ENCODE peak calls at places on chromosomes 1 and 21, in six cellular contexts. One of them, this sample, is unnamed.

GRCh38 chr1:240876071-240876470 is 264.1 kb upstream of the GREM2 start:
- DNase-seq in H7: no peak
- DNase-seq in progenitor cell of endocrine pancreas: no peak
- DNase-seq in kidney tubule cell: no peak
- DNase-seq in anterior cingulate cortex: no peak
- DNase-seq in epithelial cell of proximal tubule: no peak
- DNase-seq in this sample: no peak

GRCh38 chr21:44990921-44991320 is 51.1 kb downstream of the SLX9 start:
- DNase-seq in H7: no peak
- DNase-seq in progenitor cell of endocrine pancreas: no peak
- DNase-seq in kidney tubule cell: no peak
- DNase-seq in anterior cingulate cortex: no peak
- DNase-seq in epithelial cell of proximal tubule: no peak
- DNase-seq in this sample: no peak

GRCh38 chr1:53368314-53369033 is 40.6 kb upstream of the LRP8 start:
- DNase-seq in H7: peak; percentile 47
- DNase-seq in progenitor cell of endocrine pancreas: no peak
- DNase-seq in kidney tubule cell: no peak
- DNase-seq in anterior cingulate cortex: no peak
- DNase-seq in epithelial cell of proximal tubule: no peak
- DNase-seq in this sample: no peak

GRCh38 chr1:226476657-226477319 is 68.9 kb upstream of the PARP1 start:
- DNase-seq in H7: no peak
- DNase-seq in progenitor cell of endocrine pancreas: no peak
- DNase-seq in kidney tubule cell: no peak
- DNase-seq in anterior cingulate cortex: no peak
- DNase-seq in epithelial cell of proximal tubule: no peak
- DNase-seq in this sample: peak; percentile 15

GRCh38 chr1:156112276-156113137 is 2.0 kb upstream of the LMNA start:
- DNase-seq in H7: no peak
- DNase-seq in progenitor cell of endocrine pancreas: no peak
- DNase-seq in kidney tubule cell: no peak
- DNase-seq in anterior cingulate cortex: no peak
- DNase-seq in epithelial cell of proximal tubule: no peak
- DNase-seq in this sample: no peak

GRCh38 chr1:29784276-29785136 is 548.2 kb downstream of the PTPRU start:
- DNase-seq in H7: no peak
- DNase-seq in progenitor cell of endocrine pancreas: no peak
- DNase-seq in kidney tubule cell: no peak
- DNase-seq in anterior cingulate cortex: no peak
- DNase-seq in epithelial cell of proximal tubule: no peak
- DNase-seq in this sample: no peak

GRCh38 chr1:160366731-160367515 is at the start of gene NHLH1:
- DNase-seq in H7: peak; percentile 91
- DNase-seq in progenitor cell of endocrine pancreas: no peak
- DNase-seq in kidney tubule cell: no peak
- DNase-seq in anterior cingulate cortex: no peak
- DNase-seq in epithelial cell of proximal tubule: no peak
- DNase-seq in this sample: no peak

GRCh38 chr1:3834701-3835100 is 22.3 kb downstream of the CEP104 start:
- DNase-seq in H7: no peak
- DNase-seq in progenitor cell of endocrine pancreas: no peak
- DNase-seq in kidney tubule cell: no peak
- DNase-seq in anterior cingulate cortex: no peak
- DNase-seq in epithelial cell of proximal tubule: no peak
- DNase-seq in this sample: no peak

GRCh38 chr1:117146067-117146466 is 24.5 kb upstream of the TRIM45 start:
- DNase-seq in H7: no peak
- DNase-seq in progenitor cell of endocrine pancreas: no peak
- DNase-seq in kidney tubule cell: no peak
- DNase-seq in anterior cingulate cortex: no peak
- DNase-seq in epithelial cell of proximal tubule: no peak
- DNase-seq in this sample: no peak

GRCh38 chr21:42367379-42368165 is 1.2 kb upstream of the TFF1 start:
- DNase-seq in H7: no peak
- DNase-seq in progenitor cell of endocrine pancreas: no peak
- DNase-seq in kidney tubule cell: no peak
- DNase-seq in anterior cingulate cortex: no peak
- DNase-seq in epithelial cell of proximal tubule: no peak
- DNase-seq in this sample: no peak

GRCh38 chr1:982765-983436 is 1.0 kb upstream of the PERM1 start:
- DNase-seq in H7: no peak
- DNase-seq in progenitor cell of endocrine pancreas: no peak
- DNase-seq in kidney tubule cell: no peak
- DNase-seq in anterior cingulate cortex: no peak
- DNase-seq in epithelial cell of proximal tubule: no peak
- DNase-seq in this sample: peak; percentile 57

GRCh38 chr1:185681034-185681633 is 53.1 kb upstream of the HMCN1 start:
- DNase-seq in H7: peak; percentile 10
- DNase-seq in progenitor cell of endocrine pancreas: no peak
- DNase-seq in kidney tubule cell: peak; percentile 58
- DNase-seq in anterior cingulate cortex: no peak
- DNase-seq in epithelial cell of proximal tubule: no peak
- DNase-seq in this sample: peak; percentile 76

GRCh38 chr1:197958438-197958837 is 41.3 kb downstream of the LHX9 start:
- DNase-seq in H7: no peak
- DNase-seq in progenitor cell of endocrine pancreas: no peak
- DNase-seq in kidney tubule cell: peak; percentile 50
- DNase-seq in anterior cingulate cortex: no peak
- DNase-seq in epithelial cell of proximal tubule: no peak
- DNase-seq in this sample: peak; percentile 77

GRCh38 chr1:226736001-226736907 is 2.8 kb downstream of the ITPKB start:
- DNase-seq in H7: peak; percentile 71
- DNase-seq in progenitor cell of endocrine pancreas: no peak
- DNase-seq in kidney tubule cell: no peak
- DNase-seq in anterior cingulate cortex: no peak
- DNase-seq in epithelial cell of proximal tubule: no peak
- DNase-seq in this sample: no peak

GRCh38 chr1:19010995-19011696 is 54.7 kb upstream of the IFFO2 start:
- DNase-seq in H7: no peak
- DNase-seq in progenitor cell of endocrine pancreas: no peak
- DNase-seq in kidney tubule cell: peak; percentile 99
- DNase-seq in anterior cingulate cortex: no peak
- DNase-seq in epithelial cell of proximal tubule: peak; percentile 93
- DNase-seq in this sample: peak; percentile 37

GRCh38 chr1:228443395-228443794 is 26.7 kb upstream of the TRIM17 start:
- DNase-seq in H7: no peak
- DNase-seq in progenitor cell of endocrine pancreas: no peak
- DNase-seq in kidney tubule cell: no peak
- DNase-seq in anterior cingulate cortex: no peak
- DNase-seq in epithelial cell of proximal tubule: no peak
- DNase-seq in this sample: no peak

GRCh38 chr1:32868085-32868484 is 2.6 kb downstream of the FNDC5 start:
- DNase-seq in H7: no peak
- DNase-seq in progenitor cell of endocrine pancreas: no peak
- DNase-seq in kidney tubule cell: no peak
- DNase-seq in anterior cingulate cortex: no peak
- DNase-seq in epithelial cell of proximal tubule: no peak
- DNase-seq in this sample: no peak

GRCh38 chr1:226643167-226643566 is 94.6 kb downstream of the STUM start:
- DNase-seq in H7: peak; percentile 78
- DNase-seq in progenitor cell of endocrine pancreas: no peak
- DNase-seq in kidney tubule cell: peak; percentile 56
- DNase-seq in anterior cingulate cortex: no peak
- DNase-seq in epithelial cell of proximal tubule: no peak
- DNase-seq in this sample: peak; percentile 56

GRCh38 chr1:85611390-85611789 is 30.8 kb downstream of the CCN1 start:
- DNase-seq in H7: no peak
- DNase-seq in progenitor cell of endocrine pancreas: no peak
- DNase-seq in kidney tubule cell: peak; percentile 82
- DNase-seq in anterior cingulate cortex: no peak
- DNase-seq in epithelial cell of proximal tubule: no peak
- DNase-seq in this sample: no peak

GRCh38 chr1:174800951-174801350 is 198.8 kb upstream of the CACYBP start:
- DNase-seq in H7: no peak
- DNase-seq in progenitor cell of endocrine pancreas: no peak
- DNase-seq in kidney tubule cell: no peak
- DNase-seq in anterior cingulate cortex: no peak
- DNase-seq in epithelial cell of proximal tubule: no peak
- DNase-seq in this sample: no peak

GRCh38 chr21:32965281-32965680 is 60.5 kb upstream of the OLIG2 start:
- DNase-seq in H7: no peak
- DNase-seq in progenitor cell of endocrine pancreas: no peak
- DNase-seq in kidney tubule cell: no peak
- DNase-seq in anterior cingulate cortex: no peak
- DNase-seq in epithelial cell of proximal tubule: no peak
- DNase-seq in this sample: no peak

GRCh38 chr1:223712184-223712855 is at the start of gene CAPN2:
- DNase-seq in H7: peak; percentile 96
- DNase-seq in progenitor cell of endocrine pancreas: peak; percentile 63
- DNase-seq in kidney tubule cell: peak; percentile 91
- DNase-seq in anterior cingulate cortex: peak; percentile 33
- DNase-seq in epithelial cell of proximal tubule: no peak
- DNase-seq in this sample: peak; percentile 93

GRCh38 chr1:177495878-177496277 is 325.1 kb downstream of the BRINP2 start:
- DNase-seq in H7: no peak
- DNase-seq in progenitor cell of endocrine pancreas: no peak
- DNase-seq in kidney tubule cell: no peak
- DNase-seq in anterior cingulate cortex: no peak
- DNase-seq in epithelial cell of proximal tubule: no peak
- DNase-seq in this sample: no peak

GRCh38 chr1:6859415-6860343 is 74.4 kb downstream of the CAMTA1 start:
- DNase-seq in H7: no peak
- DNase-seq in progenitor cell of endocrine pancreas: no peak
- DNase-seq in kidney tubule cell: peak; percentile 93
- DNase-seq in anterior cingulate cortex: no peak
- DNase-seq in epithelial cell of proximal tubule: peak; percentile 72
- DNase-seq in this sample: peak; percentile 88

GRCh38 chr1:147292012-147292411 is 49.5 kb downstream of the CHD1L start:
- DNase-seq in H7: no peak
- DNase-seq in progenitor cell of endocrine pancreas: no peak
- DNase-seq in kidney tubule cell: peak; percentile 74
- DNase-seq in anterior cingulate cortex: no peak
- DNase-seq in epithelial cell of proximal tubule: no peak
- DNase-seq in this sample: no peak

GRCh38 chr1:228944991-228945390 is 209.7 kb downstream of the RHOU start:
- DNase-seq in H7: no peak
- DNase-seq in progenitor cell of endocrine pancreas: no peak
- DNase-seq in kidney tubule cell: no peak
- DNase-seq in anterior cingulate cortex: no peak
- DNase-seq in epithelial cell of proximal tubule: no peak
- DNase-seq in this sample: no peak

GRCh38 chr1:214525535-214526019 is 25.8 kb downstream of the PTPN14 start:
- DNase-seq in H7: no peak
- DNase-seq in progenitor cell of endocrine pancreas: no peak
- DNase-seq in kidney tubule cell: peak; percentile 96
- DNase-seq in anterior cingulate cortex: no peak
- DNase-seq in epithelial cell of proximal tubule: peak; percentile 84
- DNase-seq in this sample: no peak

GRCh38 chr1:182357177-182357576 is 34.4 kb downstream of the GLUL start:
- DNase-seq in H7: no peak
- DNase-seq in progenitor cell of endocrine pancreas: no peak
- DNase-seq in kidney tubule cell: no peak
- DNase-seq in anterior cingulate cortex: no peak
- DNase-seq in epithelial cell of proximal tubule: no peak
- DNase-seq in this sample: no peak

GRCh38 chr1:205660361-205660760 is 19.9 kb downstream of the SLC45A3 start:
- DNase-seq in H7: peak; percentile 33
- DNase-seq in progenitor cell of endocrine pancreas: no peak
- DNase-seq in kidney tubule cell: no peak
- DNase-seq in anterior cingulate cortex: no peak
- DNase-seq in epithelial cell of proximal tubule: no peak
- DNase-seq in this sample: no peak

GRCh38 chr1:150281758-150282557 is at the start of gene CIART:
- DNase-seq in H7: peak; percentile 96
- DNase-seq in progenitor cell of endocrine pancreas: peak; percentile 43
- DNase-seq in kidney tubule cell: peak; percentile 99
- DNase-seq in anterior cingulate cortex: peak; percentile 93
- DNase-seq in epithelial cell of proximal tubule: peak; percentile 97
- DNase-seq in this sample: peak; percentile 99

GRCh38 chr1:14597343-14598006 is 1.0 kb upstream of the KAZN start:
- DNase-seq in H7: peak; percentile 61
- DNase-seq in progenitor cell of endocrine pancreas: no peak
- DNase-seq in kidney tubule cell: peak; percentile 40
- DNase-seq in anterior cingulate cortex: no peak
- DNase-seq in epithelial cell of proximal tubule: no peak
- DNase-seq in this sample: no peak

GRCh38 chr1:179883040-179883501 is 986 bp downstream of the TOR1AIP1 start:
- DNase-seq in H7: peak; percentile 79
- DNase-seq in progenitor cell of endocrine pancreas: no peak
- DNase-seq in kidney tubule cell: no peak
- DNase-seq in anterior cingulate cortex: no peak
- DNase-seq in epithelial cell of proximal tubule: no peak
- DNase-seq in this sample: no peak

GRCh38 chr1:213335084-213335483 is 284.0 kb downstream of the RPS6KC1 start:
- DNase-seq in H7: no peak
- DNase-seq in progenitor cell of endocrine pancreas: no peak
- DNase-seq in kidney tubule cell: no peak
- DNase-seq in anterior cingulate cortex: no peak
- DNase-seq in epithelial cell of proximal tubule: no peak
- DNase-seq in this sample: no peak

GRCh38 chr1:172252296-172252695 is 168.2 kb upstream of the C1orf105 start:
- DNase-seq in H7: no peak
- DNase-seq in progenitor cell of endocrine pancreas: no peak
- DNase-seq in kidney tubule cell: no peak
- DNase-seq in anterior cingulate cortex: no peak
- DNase-seq in epithelial cell of proximal tubule: no peak
- DNase-seq in this sample: no peak

GRCh38 chr1:19208710-19209438 is 1.2 kb downstream of the UBR4 start:
- DNase-seq in H7: no peak
- DNase-seq in progenitor cell of endocrine pancreas: no peak
- DNase-seq in kidney tubule cell: no peak
- DNase-seq in anterior cingulate cortex: no peak
- DNase-seq in epithelial cell of proximal tubule: no peak
- DNase-seq in this sample: no peak

GRCh38 chr1:119773711-119774241 is 5.1 kb upstream of the HMGCS2 start:
- DNase-seq in H7: no peak
- DNase-seq in progenitor cell of endocrine pancreas: no peak
- DNase-seq in kidney tubule cell: peak; percentile 11
- DNase-seq in anterior cingulate cortex: no peak
- DNase-seq in epithelial cell of proximal tubule: peak; percentile 35
- DNase-seq in this sample: peak; percentile 7

GRCh38 chr1:108628666-108629065 is 32.2 kb downstream of the HENMT1 start:
- DNase-seq in H7: no peak
- DNase-seq in progenitor cell of endocrine pancreas: no peak
- DNase-seq in kidney tubule cell: no peak
- DNase-seq in anterior cingulate cortex: no peak
- DNase-seq in epithelial cell of proximal tubule: no peak
- DNase-seq in this sample: no peak

This sample was measured in DMS53.